ENCODE peak calls at places on chromosomes 1 and 21, in seven cellular contexts. G is foreskin keratinocyte, F is transverse colon, N is GM20000, B is kidney, A is Peyer's patch, I is GM06990. C is an unnamed sample.

GRCh38 chr1:191608367-191608766 is 549.9 kb upstream of the RGS18 start:
- DNase-seq in F (no peak), N (no peak), G (peak), I (no peak), A (no peak), B (no peak), C (peak)

GRCh38 chr21:25370311-25370744 is 237.0 kb downstream of the MRPL39 start:
- DNase-seq in N (no peak), B (no peak), G (peak), A (no peak), I (no peak), F (no peak), C (peak)

GRCh38 chr1:151010346-151010726 is 2.1 kb downstream of the PRUNE1 start:
- DNase-seq in N (no peak), B (no peak), I (no peak), F (no peak), G (no peak), A (no peak), C (no peak)

GRCh38 chr21:36994501-36995189 is 11.9 kb upstream of the RIPPLY3 start:
- DNase-seq in G (peak), I (no peak), B (peak), A (no peak), N (no peak), F (no peak), C (peak)

GRCh38 chr1:205137901-205138300 is 16.1 kb upstream of the RBBP5 start:
- DNase-seq in B (no peak), I (no peak), N (no peak), G (no peak), F (no peak), A (no peak), C (no peak)

GRCh38 chr1:203335503-203335902 is 15.4 kb downstream of the FMOD start:
- DNase-seq in N (no peak), G (no peak), A (no peak), F (no peak), B (no peak), I (no peak), C (peak)

GRCh38 chr1:242877743-242878142 is 353.2 kb upstream of the PLD5 start:
- DNase-seq in F (no peak), G (no peak), N (no peak), I (no peak), B (no peak), A (no peak), C (no peak)

GRCh38 chr1:114079596-114080190 is 74.0 kb downstream of the SYT6 start:
- DNase-seq in N (no peak), A (no peak), B (no peak), G (no peak), F (no peak), I (no peak), C (peak)

GRCh38 chr21:29477347-29477746 is 178.6 kb downstream of the BACH1 start:
- DNase-seq in N (no peak), G (no peak), A (no peak), F (no peak), I (no peak), B (no peak), C (no peak)

GRCh38 chr21:44765231-44766013 is 36.2 kb downstream of the UBE2G2 start:
- DNase-seq in G (peak), A (no peak), F (no peak), N (no peak), B (no peak), I (no peak), C (peak)

GRCh38 chr1:27476222-27476621 is 13.7 kb downstream of the WASF2 start:
- DNase-seq in N (no peak), G (no peak), A (no peak), F (no peak), I (no peak), B (no peak), C (no peak)

GRCh38 chr1:17914142-17914541 is 159.0 kb downstream of the ACTL8 start:
- DNase-seq in B (no peak), G (no peak), I (no peak), A (no peak), N (no peak), F (no peak), C (no peak)

GRCh38 chr1:179870870-179871269 is 6.7 kb downstream of the TOR1AIP2 start:
- DNase-seq in N (no peak), G (no peak), F (no peak), A (no peak), I (no peak), B (no peak), C (no peak)

GRCh38 chr1:178484698-178485225 is 12.0 kb downstream of the CLEC20A start:
- DNase-seq in B (no peak), I (no peak), A (no peak), F (no peak), N (no peak), G (no peak), C (no peak)

GRCh38 chr21:42585881-42586280 is 67.5 kb upstream of the PDE9A start:
- DNase-seq in B (no peak), A (no peak), G (no peak), F (no peak), I (no peak), N (no peak), C (no peak)

GRCh38 chr1:110150330-110151174 is at the start of gene SLC6A17:
- DNase-seq in F (no peak), A (no peak), G (peak), N (no peak), I (peak), B (no peak), C (peak)

GRCh38 chr1:224433041-224433670 is 1.4 kb downstream of the WDR26 start:
- DNase-seq in G (no peak), I (no peak), A (peak), N (peak), F (peak), B (peak), C (peak)

GRCh38 chr1:100622966-100623762 is 85.2 kb downstream of the GPR88 start:
- DNase-seq in F (no peak), I (no peak), G (no peak), A (no peak), N (no peak), B (no peak), C (peak)

GRCh38 chr1:222370911-222371717 is 176.8 kb downstream of the HHIPL2 start:
- DNase-seq in N (no peak), I (no peak), B (no peak), F (no peak), A (no peak), G (peak), C (peak)

GRCh38 chr21:45932922-45933502 is 48.6 kb upstream of the COL6A1 start:
- DNase-seq in I (no peak), B (peak), A (no peak), N (no peak), G (no peak), F (no peak), C (no peak)

GRCh38 chr1:33300673-33301072 is 20.2 kb downstream of the A3GALT2 start:
- DNase-seq in N (no peak), B (peak), G (no peak), F (peak), I (no peak), A (no peak), C (no peak)

GRCh38 chr21:38327984-38328383 is 71.2 kb downstream of the KCNJ15 start:
- DNase-seq in B (no peak), N (no peak), I (no peak), G (no peak), F (no peak), A (no peak), C (no peak)

GRCh38 chr1:232709339-232709738 is 79.4 kb upstream of the SIPA1L2 start:
- DNase-seq in F (no peak), B (no peak), N (no peak), A (no peak), G (no peak), I (no peak), C (peak)

GRCh38 chr1:159867322-159868064 is 5.0 kb upstream of the VSIG8 start:
- DNase-seq in A (no peak), N (no peak), I (no peak), B (peak), F (peak), G (peak), C (peak)

GRCh38 chr1:183206538-183207117 is 20.6 kb downstream of the LAMC2 start:
- DNase-seq in B (no peak), G (peak), F (no peak), I (no peak), N (no peak), A (no peak), C (peak)

GRCh38 chr1:8370046-8370881 is 52.4 kb downstream of the SLC45A1 start:
- DNase-seq in I (no peak), N (no peak), B (no peak), A (no peak), F (no peak), G (no peak), C (no peak)

GRCh38 chr1:64304744-64305143 is 101.3 kb downstream of the UBE2U start:
- DNase-seq in A (no peak), I (no peak), N (no peak), B (no peak), F (no peak), G (no peak), C (no peak)

GRCh38 chr1:49346767-49347349 is 570.2 kb upstream of the BEND5 start:
- DNase-seq in B (no peak), F (no peak), G (no peak), I (no peak), A (no peak), N (no peak), C (peak)

GRCh38 chr1:173444757-173445156 is 32.4 kb upstream of the PRDX6 start:
- DNase-seq in B (no peak), G (no peak), A (no peak), I (no peak), N (no peak), F (no peak), C (no peak)

GRCh38 chr1:153333902-153334301 is 14.7 kb downstream of the PGLYRP4 start:
- DNase-seq in A (no peak), G (no peak), F (no peak), N (no peak), I (no peak), B (no peak), C (no peak)

GRCh38 chr1:175768610-175769009 is 25.2 kb upstream of the TNR start:
- DNase-seq in B (no peak), G (no peak), F (no peak), I (no peak), A (no peak), N (no peak), C (no peak)

GRCh38 chr1:177857285-177857684 is 112.6 kb downstream of the SEC16B start:
- DNase-seq in B (no peak), N (no peak), I (no peak), F (no peak), G (no peak), A (no peak), C (no peak)

GRCh38 chr1:185045793-185046441 is 559 bp downstream of the RNF2 start:
- DNase-seq in G (peak), B (peak), N (peak), A (peak), I (no peak), F (peak), C (peak)

GRCh38 chr21:42071146-42071737 is at the start of gene UMODL1:
- DNase-seq in I (no peak), N (no peak), G (no peak), A (no peak), F (no peak), B (peak), C (no peak)

GRCh38 chr1:201021333-201022177 is 2.0 kb downstream of the KIF21B start:
- DNase-seq in N (peak), F (peak), I (peak), G (no peak), B (peak), A (peak), C (no peak)

GRCh38 chr1:201614262-201615015 is 75.5 kb downstream of the NAV1 start:
- DNase-seq in G (no peak), N (no peak), B (peak), A (no peak), F (no peak), I (no peak), C (no peak)

GRCh38 chr1:177228721-177229088 is 57.9 kb downstream of the BRINP2 start:
- DNase-seq in B (no peak), I (no peak), A (no peak), N (no peak), F (no peak), G (peak), C (peak)

DNA sequence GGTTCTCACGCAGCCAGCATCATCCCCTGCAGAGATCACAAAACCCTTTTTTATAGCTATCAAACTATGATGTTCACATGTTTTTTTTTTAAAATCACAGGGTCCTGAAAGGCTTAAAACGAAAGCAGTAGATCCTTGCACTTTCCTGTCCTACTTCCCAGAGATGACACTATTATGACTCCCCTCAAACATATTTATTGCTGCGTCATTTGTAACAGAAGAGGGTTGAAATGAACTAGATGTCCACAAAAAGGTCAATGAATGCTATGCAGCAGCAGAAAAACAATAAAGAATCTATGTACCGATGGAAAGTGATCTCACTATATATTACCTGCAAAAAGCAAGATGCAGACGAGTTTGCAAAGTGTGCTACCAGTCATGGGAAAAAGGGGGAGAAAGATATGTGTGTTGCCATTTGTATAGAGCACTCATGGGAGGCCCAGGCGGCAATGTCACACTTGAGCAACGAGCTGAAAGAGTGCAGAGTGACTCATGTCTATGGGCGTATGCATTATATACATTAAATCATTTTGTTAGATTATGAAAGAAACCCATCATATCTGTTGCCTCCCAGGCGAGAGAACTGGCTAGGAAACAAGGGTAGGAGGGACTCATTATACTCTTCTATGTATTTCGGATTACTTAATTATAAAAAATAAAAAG is 68.9 kb upstream of the PARP1 start:
- DNase-seq in N (no peak), I (no peak), F (no peak), G (peak), B (no peak), A (no peak), C (peak)
- TF ChIP-seq CTCF in N (no peak), I (no peak), F (no peak), G (no peak), B (no peak), A (no peak), C (peak)

GRCh38 chr1:84668185-84668584 is 22.1 kb downstream of the SSX2IP start:
- DNase-seq in F (no peak), A (no peak), I (no peak), G (no peak), N (no peak), B (no peak), C (peak)
- TF ChIP-seq CTCF in F (no peak), A (peak), I (peak), G (peak), N (no peak), B (peak), C (peak)

DNA sequence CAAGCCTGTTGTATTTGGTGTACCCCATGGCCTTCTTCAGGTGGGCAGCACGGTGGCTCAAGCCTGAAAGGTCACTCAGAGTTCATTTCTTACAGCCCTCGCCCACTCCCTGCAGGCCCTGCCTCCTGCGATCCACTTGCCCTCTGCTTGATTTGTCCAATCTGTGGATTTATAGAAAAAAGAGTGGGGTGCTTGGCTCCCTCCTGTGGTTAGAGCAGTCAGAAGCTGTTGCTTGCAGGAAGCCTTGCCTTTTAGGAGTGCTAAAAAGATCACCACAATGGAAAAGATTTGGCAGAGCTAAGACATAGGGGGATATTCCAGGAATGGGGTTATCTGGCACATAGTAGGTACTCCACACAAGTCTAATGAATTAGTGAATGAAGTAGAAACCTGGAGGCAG is 108.0 kb upstream of the TRABD2B start:
- DNase-seq in I (no peak), G (no peak), B (no peak), F (no peak), A (no peak), N (no peak), C (peak)
- TF ChIP-seq CTCF in I (peak), G (peak), B (peak), F (no peak), A (no peak), N (no peak), C (no peak)

GRCh38 chr1:230268371-230269170 is 157.6 kb downstream of the PGBD5 start:
- DNase-seq in A (no peak), N (peak), B (no peak), I (no peak), G (peak), F (peak), C (peak)
- TF ChIP-seq CTCF in A (peak), N (no peak), B (peak), I (peak), G (peak), F (peak), C (peak)

GRCh38 chr1:66505671-66506392 is 28.1 kb upstream of the SGIP1 start:
- DNase-seq in A (no peak), F (no peak), N (no peak), G (no peak), I (no peak), B (no peak), C (no peak)
- TF ChIP-seq CTCF in A (no peak), F (no peak), N (no peak), G (no peak), I (no peak), B (no peak), C (no peak)

DNA sequence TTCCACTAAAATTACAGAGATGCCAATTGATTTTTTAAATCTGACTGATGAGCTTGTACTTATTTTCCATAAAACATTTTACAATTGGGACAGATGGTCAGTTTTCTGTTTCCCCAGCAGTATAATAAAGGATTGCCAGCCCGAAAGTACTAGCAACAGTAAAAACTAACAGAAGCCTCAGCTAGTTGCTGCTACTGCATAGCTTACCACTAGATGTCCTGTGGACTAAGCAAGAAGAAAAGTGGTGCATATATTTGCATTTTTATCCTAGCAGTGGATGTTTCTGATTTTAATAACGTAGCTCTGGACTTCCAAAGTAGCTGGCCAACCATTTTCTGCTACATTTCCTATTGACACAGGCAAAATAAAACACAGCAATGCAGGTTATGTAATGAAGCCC is 241.5 kb downstream of the BARHL2 start:
- DNase-seq in A (no peak), B (no peak), G (peak), F (no peak), I (no peak), N (no peak), C (peak)
- TF ChIP-seq CTCF in A (no peak), B (no peak), G (peak), F (no peak), I (peak), N (no peak), C (peak)

DNA sequence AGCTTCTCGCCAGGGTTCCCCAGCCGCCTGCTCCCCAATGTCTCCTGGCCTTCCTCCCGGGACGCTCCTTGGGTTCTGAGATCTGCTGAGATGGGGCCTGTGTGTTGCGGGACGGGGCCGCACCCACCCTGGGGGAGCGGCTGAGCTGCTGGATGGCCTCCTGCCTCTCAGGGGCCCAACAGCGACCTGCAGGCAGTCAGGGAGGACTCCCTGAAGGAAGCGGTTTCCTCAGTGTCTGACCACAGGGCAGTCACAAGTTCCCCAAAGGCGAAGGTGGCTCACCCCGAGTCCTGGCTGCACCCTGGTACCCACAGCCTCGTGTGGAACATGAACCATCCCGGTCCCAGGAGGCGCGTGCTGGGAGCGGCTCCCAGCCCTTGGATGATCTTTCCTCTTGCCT is 18.6 kb upstream of the PLCH2 start:
- DNase-seq in B (no peak), N (no peak), I (no peak), A (no peak), G (no peak), F (no peak), C (no peak)
- TF ChIP-seq CTCF in B (no peak), N (no peak), I (no peak), A (no peak), G (no peak), F (no peak), C (no peak)

GRCh38 chr21:32414579-32415358 is 2.3 kb downstream of the EVA1C start:
- DNase-seq in B (no peak), I (no peak), F (no peak), N (no peak), G (peak), A (no peak), C (peak)
- TF ChIP-seq CTCF in B (no peak), I (no peak), F (peak), N (no peak), G (peak), A (no peak), C (peak)

GRCh38 chr1:87334351-87335174 is 5.9 kb downstream of the LMO4 start:
- DNase-seq in B (no peak), G (peak), N (peak), I (peak), F (peak), A (no peak), C (peak)
- TF ChIP-seq CTCF in B (no peak), G (no peak), N (no peak), I (no peak), F (no peak), A (no peak), C (no peak)

C was measured in bronchial epithelial cell.